ENCODE peak calls at places on chromosomes 4 and X, in four cellular contexts. E, M, P and F are unnamed samples.

GRCh38 chr4:149279331-149279730 is 536.3 kb downstream of the IQCM start:
- DNase-seq in E (no peak), M (no peak), P (no peak), F (no peak)

GRCh38 chr4:173878701-173879100 is 348.7 kb upstream of the HAND2 start:
- DNase-seq in E (no peak), M (peak), P (peak), F (no peak)

GRCh38 chr4:110619401-110620247 is 3.3 kb downstream of the PITX2 start:
- DNase-seq in E (no peak), M (no peak), P (peak), F (no peak)

GRCh38 chr4:26326791-26327190 is 6.0 kb downstream of the RBPJ start:
- DNase-seq in E (no peak), M (no peak), P (no peak), F (peak)

GRCh38 chr4:149426461-149426860 is 389.2 kb downstream of the IQCM start:
- DNase-seq in E (no peak), M (no peak), P (no peak), F (peak)

GRCh38 chrX:135411893-135412292 is 9.9 kb upstream of the SMIM10L2A start:
- DNase-seq in E (no peak), M (no peak), P (no peak), F (peak)

GRCh38 chrX:37926700-37927099 is 79.3 kb upstream of the DYNLT3 start:
- DNase-seq in E (no peak), M (no peak), P (no peak), F (peak)

GRCh38 chr4:31327031-31327430 is 606.9 kb downstream of the PCDH7 start:
- DNase-seq in E (no peak), M (no peak), P (no peak), F (no peak)

GRCh38 chrX:146224442-146224841 is 406.8 kb downstream of the SLITRK2 start:
- DNase-seq in E (no peak), M (no peak), P (peak), F (no peak)

GRCh38 chrX:13051529-13052172 is 7.2 kb upstream of the FAM9C start:
- DNase-seq in E (peak), M (peak), P (no peak), F (no peak)

GRCh38 chr4:121938282-121939092 is 13.4 kb downstream of the TRPC3 start:
- DNase-seq in E (no peak), M (no peak), P (no peak), F (no peak)

GRCh38 chrX:40377684-40378083 is 203.1 kb upstream of the ATP6AP2 start:
- DNase-seq in E (no peak), M (no peak), P (no peak), F (no peak)

GRCh38 chrX:259692-260355 is 21.4 kb upstream of the PLCXD1 start:
- DNase-seq in E (no peak), M (no peak), P (peak), F (no peak)

GRCh38 chr4:153521995-153522799 is 56.0 kb downstream of the TMEM131L start:
- DNase-seq in E (peak), M (no peak), P (peak), F (no peak)

GRCh38 chrX:48890934-48891401 is 6.6 kb downstream of the TIMM17B start:
- DNase-seq in E (peak), M (no peak), P (peak), F (no peak)

GRCh38 chr4:73335717-73336116 is 68.4 kb upstream of the ALB start:
- DNase-seq in E (no peak), M (no peak), P (no peak), F (no peak)